ENCODE peak calls at places on chromosomes 3 and 15, in four cellular contexts. F is tibial artery, E is GM06990, D is astrocyte of the hippocampus. H is an unnamed sample.
A peak's percentile ranks its signal among the peaks of the same experiment; 100 is the strongest.

GRCh38 chr3:48428863-48429415 is 947 bp downstream of the PLXNB1 start:
- DNase-seq in F (peak; percentile 71), E (no peak), D (peak; percentile 75), H (no peak)

GRCh38 chr15:52103217-52104207 is 9.1 kb downstream of the BCL2L10 start:
- DNase-seq in F (peak; percentile 89), E (peak; percentile 70), D (peak; percentile 96), H (peak; percentile 30)

GRCh38 chr3:37295925-37296324 is 121.5 kb upstream of the LRRFIP2 start:
- DNase-seq in F (no peak), E (no peak), D (no peak), H (no peak)

GRCh38 chr3:129892857-129893615 is 475 bp downstream of the TMCC1 start:
- DNase-seq in F (peak; percentile 51), E (peak; percentile 86), D (no peak), H (no peak)

GRCh38 chr15:75178171-75178937 is 23.3 kb upstream of the C15orf39 start:
- DNase-seq in F (peak; percentile 64), E (no peak), D (no peak), H (no peak)

GRCh38 chr3:173789530-173789929 is 392.0 kb downstream of the NLGN1 start:
- DNase-seq in F (no peak), E (no peak), D (peak; percentile 5), H (no peak)

GRCh38 chr3:167318996-167319615 is 61.0 kb downstream of the ZBBX start:
- DNase-seq in F (no peak), E (no peak), D (no peak), H (no peak)

GRCh38 chr15:88393719-88394519 is 73.3 kb downstream of the MRPL46 start:
- DNase-seq in F (no peak), E (no peak), D (peak; percentile 43), H (no peak)

GRCh38 chr15:87777054-87777498 is 479.5 kb downstream of the NTRK3 start:
- DNase-seq in F (peak; percentile 69), E (no peak), D (peak; percentile 39), H (no peak)

GRCh38 chr3:22859618-22860017 is 343.5 kb upstream of the UBE2E2 start:
- DNase-seq in F (no peak), E (no peak), D (no peak), H (no peak)

H was measured in dorsolateral prefrontal cortex.